ENCODE peak calls at places on chromosomes 5 and 9, in six cellular contexts. I is sigmoid colon, M is ovary, O is AG09309, P is body of pancreas, V is cardiac muscle cell. X is an unnamed sample.

GRCh38 chr5:14118551-14119320 is 24.4 kb upstream of the TRIO start:
- DNase-seq in V (no peak), I (no peak), P (peak), M (no peak), O (no peak), X (no peak)

GRCh38 chr9:128528445-128529160 is 23.8 kb upstream of the SPTAN1 start:
- DNase-seq in P (no peak), O (no peak), I (no peak), V (peak), M (no peak), X (no peak)

GRCh38 chr5:45696206-45696836 is at the start of gene HCN1:
- DNase-seq in M (peak), O (peak), P (peak), V (peak), I (peak), X (peak)

GRCh38 chr5:139565411-139566305 is 4.5 kb downstream of the UBE2D2 start:
- DNase-seq in O (no peak), P (no peak), V (peak), M (no peak), I (peak), X (peak)

GRCh38 chr9:116365056-116365471 is 211.5 kb downstream of the PAPPA start:
- DNase-seq in M (peak), P (peak), O (no peak), I (peak), V (peak), X (peak)

GRCh38 chr5:115179959-115180709 is 10.4 kb upstream of the TRIM36 start:
- DNase-seq in O (no peak), V (peak), I (no peak), M (peak), P (no peak), X (no peak)

GRCh38 chr5:176619203-176619568 is 9.2 kb upstream of the GPRIN1 start:
- DNase-seq in I (no peak), P (peak), V (peak), M (peak), O (no peak), X (peak)

GRCh38 chr9:7977586-7977985 is 178.0 kb upstream of the DMAC1 start:
- DNase-seq in O (no peak), I (no peak), P (no peak), M (no peak), V (no peak), X (no peak)

GRCh38 chr5:139811076-139811607 is 15.5 kb downstream of the PSD2 start:
- DNase-seq in P (no peak), O (no peak), M (no peak), I (no peak), V (no peak), X (no peak)

GRCh38 chr5:91885291-91886265 is 502.5 kb upstream of the ARRDC3 start:
- DNase-seq in I (no peak), O (no peak), V (no peak), P (no peak), M (no peak), X (no peak)

GRCh38 chr9:133144142-133144886 is 19.4 kb downstream of the GBGT1 start:
- DNase-seq in I (peak), M (no peak), P (peak), V (peak), O (no peak), X (no peak)

GRCh38 chr9:80285325-80285724 is 713.6 kb downstream of the TLE4 start:
- DNase-seq in I (no peak), P (no peak), O (no peak), M (no peak), V (peak), X (no peak)

GRCh38 chr9:115556432-115556831 is 438.5 kb upstream of the TNC start:
- DNase-seq in V (no peak), I (no peak), P (no peak), O (no peak), M (no peak), X (no peak)

GRCh38 chr9:5783982-5784381 is 48.9 kb downstream of the ERMP1 start:
- DNase-seq in P (no peak), M (no peak), I (no peak), V (no peak), O (no peak), X (no peak)

GRCh38 chr5:168935183-168935582 is 356.0 kb upstream of the PANK3 start:
- DNase-seq in M (no peak), I (no peak), V (peak), O (no peak), P (no peak), X (no peak)

GRCh38 chr5:35229076-35230042 is 928 bp downstream of the PRLR start:
- DNase-seq in M (no peak), O (no peak), V (no peak), I (no peak), P (peak), X (no peak)

GRCh38 chr5:56342612-56343011 is 109.5 kb upstream of the ANKRD55 start:
- DNase-seq in P (no peak), O (no peak), I (no peak), V (no peak), M (no peak), X (no peak)

GRCh38 chr5:56183507-56183906 is 49.6 kb downstream of the ANKRD55 start:
- DNase-seq in I (no peak), O (peak), P (no peak), M (no peak), V (peak), X (peak)

GRCh38 chr9:71909887-71910601 is 949 bp downstream of the ABHD17B start:
- DNase-seq in M (peak), P (peak), V (peak), O (no peak), I (peak), X (no peak)

GRCh38 chr5:96294887-96295209 is 138.2 kb downstream of the PCSK1 start:
- DNase-seq in I (no peak), P (no peak), M (no peak), V (no peak), O (no peak), X (no peak)

GRCh38 chr5:68374770-68375518 is 159.4 kb downstream of the PIK3R1 start:
- DNase-seq in O (peak), I (no peak), P (no peak), M (no peak), V (peak), X (no peak)

GRCh38 chr5:146595088-146595487 is 79.1 kb upstream of the GPR151 start:
- DNase-seq in P (no peak), I (no peak), M (no peak), O (no peak), V (no peak), X (no peak)

GRCh38 chr9:81096667-81097066 is 592.7 kb downstream of the TLE1 start:
- DNase-seq in O (no peak), V (no peak), I (no peak), P (no peak), M (no peak), X (no peak)

GRCh38 chr5:135131801-135132675 is 98.0 kb upstream of the PITX1 start:
- DNase-seq in P (no peak), M (no peak), O (no peak), V (no peak), I (no peak), X (no peak)

GRCh38 chr9:127555830-127556820 is 56.0 kb upstream of the STXBP1 start:
- DNase-seq in I (peak), M (peak), V (peak), O (peak), P (peak), X (peak)

GRCh38 chr9:21155501-21155900 is 11.0 kb downstream of the IFNA21 start:
- DNase-seq in I (no peak), P (no peak), O (no peak), V (peak), M (no peak), X (no peak)

GRCh38 chr5:153965102-153965645 is 73.5 kb downstream of the FAM114A2 start:
- DNase-seq in O (peak), P (peak), M (no peak), V (peak), I (peak), X (peak)

GRCh38 chr9:113293285-113293874 is 9.8 kb downstream of the RNF183 start:
- DNase-seq in P (no peak), O (peak), V (peak), I (no peak), M (no peak), X (peak)

GRCh38 chr9:113290052-113290607 is 13.0 kb downstream of the RNF183 start:
- DNase-seq in P (no peak), I (no peak), O (no peak), M (no peak), V (no peak), X (no peak)

GRCh38 chr9:113289091-113289490 is 13.6 kb downstream of the PRPF4 start:
- DNase-seq in V (no peak), P (no peak), I (no peak), O (no peak), M (no peak), X (no peak)
- TF ChIP-seq CTCF in V (no peak), P (no peak), I (no peak), O (no peak), M (no peak), X (no peak)

DNA sequence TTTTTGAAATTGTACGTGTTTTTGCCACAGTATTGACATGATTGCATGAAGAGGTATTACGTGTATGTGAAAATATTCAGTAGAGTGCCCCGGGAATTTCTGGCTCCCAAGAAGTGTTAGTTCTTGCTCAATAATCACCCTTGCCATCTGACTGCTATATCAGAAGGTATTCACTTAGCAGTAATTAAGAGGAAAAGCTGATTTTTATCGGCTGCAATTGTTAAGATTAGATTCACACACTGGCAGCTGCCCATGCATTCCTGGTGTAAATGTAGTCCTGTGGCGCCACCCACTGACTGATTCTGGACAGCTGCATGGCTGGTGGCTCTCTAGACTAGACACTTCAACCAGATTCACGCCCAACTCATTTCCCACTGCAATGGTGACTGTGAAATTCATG is 440.0 kb upstream of the ADAMTS16 start:
- DNase-seq in I (no peak), M (no peak), P (peak), O (no peak), V (peak), X (no peak)
- TF ChIP-seq CTCF in I (no peak), M (no peak), P (no peak), O (no peak), V (peak), X (no peak)

GRCh38 chr5:111480346-111480745 is 32.0 kb downstream of the STARD4 start:
- DNase-seq in M (no peak), O (no peak), P (no peak), I (no peak), V (no peak), X (no peak)

GRCh38 chr5:111472579-111472978 is 39.8 kb downstream of the STARD4 start:
- DNase-seq in M (no peak), P (no peak), V (no peak), O (no peak), I (no peak), X (no peak)

GRCh38 chr5:111478898-111479297 is 33.4 kb downstream of the STARD4 start:
- DNase-seq in I (no peak), V (no peak), O (no peak), M (no peak), P (no peak), X (no peak)

GRCh38 chr5:111478266-111478665 is 34.1 kb downstream of the STARD4 start:
- DNase-seq in M (no peak), V (no peak), I (no peak), P (no peak), O (no peak), X (no peak)
- TF ChIP-seq CTCF in M (no peak), V (peak), I (no peak), P (no peak), O (peak), X (no peak)

DNA sequence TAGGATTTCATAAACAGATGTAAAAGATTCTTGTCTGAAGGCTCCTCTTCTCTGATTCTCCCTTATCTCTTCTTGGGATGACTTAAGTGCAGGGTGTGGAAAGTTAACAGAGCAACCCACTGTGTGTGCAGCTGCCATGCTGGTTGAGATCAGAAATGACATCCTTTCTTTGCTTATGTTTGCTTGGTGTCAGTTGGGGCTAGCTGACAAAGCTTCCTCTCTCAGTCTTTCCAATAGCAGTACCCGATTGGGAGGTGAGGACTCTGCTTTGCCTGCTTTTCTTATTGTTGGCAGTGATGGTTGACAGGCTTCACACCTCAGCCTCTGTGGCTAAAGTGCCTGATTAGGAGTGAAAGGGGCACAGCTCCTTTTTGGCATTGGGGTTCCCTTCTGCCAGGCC is 26.5 kb downstream of the OGN start:
- DNase-seq in I (no peak), V (no peak), O (no peak), P (no peak), M (no peak), X (no peak)
- TF ChIP-seq CTCF in I (no peak), V (no peak), O (no peak), P (no peak), M (no peak), X (no peak)

GRCh38 chr9:14313378-14313940 is 482 bp downstream of the NFIB start:
- DNase-seq in O (no peak), M (no peak), P (peak), I (no peak), V (no peak), X (no peak)
- TF ChIP-seq CTCF in O (no peak), M (no peak), P (no peak), I (no peak), V (no peak), X (no peak)

DNA sequence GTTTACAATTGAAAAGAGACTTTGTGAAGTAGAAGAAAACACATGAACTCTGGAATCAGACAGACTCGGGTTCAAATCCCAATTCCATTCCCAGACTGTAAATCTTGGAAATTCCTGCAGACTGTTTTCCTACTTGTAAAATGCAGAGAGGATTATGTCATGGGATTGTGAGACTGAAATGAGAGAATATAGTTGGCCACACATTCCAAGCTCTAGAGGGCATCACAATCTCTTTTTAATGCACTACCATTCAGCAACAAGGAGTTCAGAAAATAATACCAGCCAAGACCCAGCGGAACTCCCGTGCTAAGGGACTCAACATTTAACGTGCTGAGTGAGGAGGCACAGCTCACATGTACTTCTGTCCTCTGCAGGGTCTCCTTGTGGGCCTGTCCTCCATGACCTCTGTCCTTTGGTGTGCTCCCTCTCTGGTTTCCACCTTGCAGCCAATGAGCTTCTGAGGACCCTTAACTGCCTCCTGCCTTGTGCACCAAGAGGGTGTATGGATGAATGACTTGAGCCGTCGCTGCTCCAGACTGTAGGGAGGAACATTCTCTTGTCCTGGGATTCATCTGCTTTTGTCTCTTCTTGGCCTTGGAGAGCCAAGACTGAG is 263.5 kb downstream of the NTRK2 start:
- DNase-seq in P (no peak), M (no peak), I (no peak), O (no peak), V (peak), X (no peak)
- TF ChIP-seq CTCF in P (no peak), M (no peak), I (no peak), O (peak), V (peak), X (peak)

GRCh38 chr9:13487936-13488335 is 208.4 kb upstream of the MPDZ start:
- DNase-seq in P (no peak), I (no peak), M (no peak), V (no peak), O (no peak), X (no peak)
- TF ChIP-seq CTCF in P (no peak), I (no peak), M (no peak), V (no peak), O (no peak), X (no peak)

GRCh38 chr9:75186767-75187380 is 98.6 kb downstream of the OSTF1 start:
- DNase-seq in I (no peak), V (peak), P (no peak), O (no peak), M (no peak), X (no peak)
- TF ChIP-seq CTCF in I (peak), V (peak), P (peak), O (peak), M (peak), X (peak)

GRCh38 chr5:126100767-126101166 is 322.4 kb upstream of the GRAMD2B start:
- DNase-seq in M (no peak), P (no peak), O (no peak), V (peak), I (no peak), X (no peak)
- TF ChIP-seq CTCF in M (no peak), P (no peak), O (peak), V (peak), I (no peak), X (peak)

X was measured in HFF-Myc.